ENCODE peak calls at places on chromosomes 1 and 21, in four cellular contexts. One of them, this sample, is unnamed.

GRCh38 chr1:205977348-205978014 is 25.7 kb downstream of the RAB7B start:
- DNase-seq in amygdala: peak; percentile 77
- DNase-seq in Jurkat, Clone E6-1: peak; percentile 73
- DNase-seq in GM04504: peak; percentile 64
- DNase-seq in this sample: peak; percentile 66

GRCh38 chr21:35814858-35815619 is 245.3 kb downstream of the SETD4 start:
- DNase-seq in amygdala: no peak
- DNase-seq in Jurkat, Clone E6-1: no peak
- DNase-seq in GM04504: no peak
- DNase-seq in this sample: no peak

GRCh38 chr1:34361121-34361520 is 184.4 kb downstream of the C1orf94 start:
- DNase-seq in amygdala: no peak
- DNase-seq in Jurkat, Clone E6-1: no peak
- DNase-seq in GM04504: no peak
- DNase-seq in this sample: no peak

GRCh38 chr1:200880212-200880611 is 7.4 kb downstream of the GPR25 start:
- DNase-seq in amygdala: no peak
- DNase-seq in Jurkat, Clone E6-1: no peak
- DNase-seq in GM04504: no peak
- DNase-seq in this sample: no peak

GRCh38 chr1:244049142-244049968 is 1.7 kb upstream of the ZBTB18 start:
- DNase-seq in amygdala: peak; percentile 75
- DNase-seq in Jurkat, Clone E6-1: peak; percentile 61
- DNase-seq in GM04504: no peak
- DNase-seq in this sample: no peak

GRCh38 chr1:56758135-56758534 is 61.1 kb downstream of the FYB2 start:
- DNase-seq in amygdala: no peak
- DNase-seq in Jurkat, Clone E6-1: no peak
- DNase-seq in GM04504: no peak
- DNase-seq in this sample: no peak

GRCh38 chr1:27979859-27980201 is 20.1 kb downstream of the XKR8 start:
- DNase-seq in amygdala: no peak
- DNase-seq in Jurkat, Clone E6-1: no peak
- DNase-seq in GM04504: no peak
- DNase-seq in this sample: no peak

GRCh38 chr1:17831619-17832018 is 76.5 kb downstream of the ACTL8 start:
- DNase-seq in amygdala: no peak
- DNase-seq in Jurkat, Clone E6-1: peak; percentile 26
- DNase-seq in GM04504: peak; percentile 30
- DNase-seq in this sample: peak; percentile 51

GRCh38 chr1:69038379-69038778 is 529.3 kb upstream of the LRRC7 start:
- DNase-seq in amygdala: no peak
- DNase-seq in Jurkat, Clone E6-1: no peak
- DNase-seq in GM04504: no peak
- DNase-seq in this sample: no peak

GRCh38 chr1:107515702-107516101 is 374.9 kb downstream of the NTNG1 start:
- DNase-seq in amygdala: no peak
- DNase-seq in Jurkat, Clone E6-1: no peak
- DNase-seq in GM04504: no peak
- DNase-seq in this sample: no peak

GRCh38 chr1:184986250-184986649 is 11.9 kb upstream of the NIBAN1 start:
- DNase-seq in amygdala: no peak
- DNase-seq in Jurkat, Clone E6-1: no peak
- DNase-seq in GM04504: peak; percentile 18
- DNase-seq in this sample: peak; percentile 68

GRCh38 chr1:92901699-92902405 is 59.4 kb downstream of the DIPK1A start:
- DNase-seq in amygdala: no peak
- DNase-seq in Jurkat, Clone E6-1: no peak
- DNase-seq in GM04504: no peak
- DNase-seq in this sample: no peak

GRCh38 chr1:207849016-207849415 is 61.9 kb downstream of the CD34 start:
- DNase-seq in amygdala: no peak
- DNase-seq in Jurkat, Clone E6-1: no peak
- DNase-seq in GM04504: no peak
- DNase-seq in this sample: no peak

GRCh38 chr21:18298228-18298627 is 53.6 kb downstream of the CHODL start:
- DNase-seq in amygdala: no peak
- DNase-seq in Jurkat, Clone E6-1: no peak
- DNase-seq in GM04504: no peak
- DNase-seq in this sample: no peak

GRCh38 chr1:31633117-31633516 is 11.6 kb downstream of the PEF1 start:
- DNase-seq in amygdala: no peak
- DNase-seq in Jurkat, Clone E6-1: no peak
- DNase-seq in GM04504: no peak
- DNase-seq in this sample: no peak

This sample was measured in amniotic epithelial cell.